ENCODE peak calls at places on chromosomes 7 and 10, in six cellular contexts. One of them, this sample, is unnamed.
A peak's percentile ranks its signal among the peaks of the same experiment; 100 is the strongest.

GRCh38 chr7:27419581-27420177 is 177.1 kb downstream of the EVX1 start:
- DNase-seq in heart left ventricle: no peak
- DNase-seq in CD8-positive, alpha-beta memory T cell: no peak
- DNase-seq in AG04450: no peak
- DNase-seq in CD8-positive, alpha-beta T cell: no peak
- DNase-seq in endothelial cell of umbilical vein: no peak
- DNase-seq in this sample: no peak

GRCh38 chr7:155930061-155930460 is 117.8 kb upstream of the SHH start:
- DNase-seq in heart left ventricle: no peak
- DNase-seq in CD8-positive, alpha-beta memory T cell: no peak
- DNase-seq in AG04450: no peak
- DNase-seq in CD8-positive, alpha-beta T cell: no peak
- DNase-seq in endothelial cell of umbilical vein: no peak
- DNase-seq in this sample: no peak

GRCh38 chr7:136267822-136268221 is 290.7 kb upstream of the MTPN start:
- DNase-seq in heart left ventricle: no peak
- DNase-seq in CD8-positive, alpha-beta memory T cell: no peak
- DNase-seq in AG04450: no peak
- DNase-seq in CD8-positive, alpha-beta T cell: no peak
- DNase-seq in endothelial cell of umbilical vein: no peak
- DNase-seq in this sample: no peak

GRCh38 chr7:14978687-14979086 is 76.1 kb upstream of the DGKB start:
- DNase-seq in heart left ventricle: no peak
- DNase-seq in CD8-positive, alpha-beta memory T cell: no peak
- DNase-seq in AG04450: no peak
- DNase-seq in CD8-positive, alpha-beta T cell: no peak
- DNase-seq in endothelial cell of umbilical vein: peak; percentile 79
- DNase-seq in this sample: no peak

GRCh38 chr7:159195926-159196325 is 51.3 kb upstream of the VIPR2 start:
- DNase-seq in heart left ventricle: no peak
- DNase-seq in CD8-positive, alpha-beta memory T cell: peak; percentile 61
- DNase-seq in AG04450: no peak
- DNase-seq in CD8-positive, alpha-beta T cell: peak; percentile 42
- DNase-seq in endothelial cell of umbilical vein: no peak
- DNase-seq in this sample: no peak

GRCh38 chr10:62054408-62054807 is 152.9 kb downstream of the ARID5B start:
- DNase-seq in heart left ventricle: no peak
- DNase-seq in CD8-positive, alpha-beta memory T cell: no peak
- DNase-seq in AG04450: no peak
- DNase-seq in CD8-positive, alpha-beta T cell: no peak
- DNase-seq in endothelial cell of umbilical vein: no peak
- DNase-seq in this sample: no peak

GRCh38 chr7:92433019-92433418 is 14.3 kb upstream of the GATAD1 start:
- DNase-seq in heart left ventricle: no peak
- DNase-seq in CD8-positive, alpha-beta memory T cell: no peak
- DNase-seq in AG04450: no peak
- DNase-seq in CD8-positive, alpha-beta T cell: no peak
- DNase-seq in endothelial cell of umbilical vein: no peak
- DNase-seq in this sample: no peak

GRCh38 chr7:140696024-140696678 is 357 bp upstream of the NDUFB2 start:
- DNase-seq in heart left ventricle: peak; percentile 97
- DNase-seq in CD8-positive, alpha-beta memory T cell: peak; percentile 95
- DNase-seq in AG04450: peak; percentile 62
- DNase-seq in CD8-positive, alpha-beta T cell: peak; percentile 94
- DNase-seq in endothelial cell of umbilical vein: no peak
- DNase-seq in this sample: peak; percentile 36

GRCh38 chr7:94303736-94304135 is 91.0 kb upstream of the COL1A2 start:
- DNase-seq in heart left ventricle: no peak
- DNase-seq in CD8-positive, alpha-beta memory T cell: no peak
- DNase-seq in AG04450: peak; percentile 62
- DNase-seq in CD8-positive, alpha-beta T cell: no peak
- DNase-seq in endothelial cell of umbilical vein: peak; percentile 55
- DNase-seq in this sample: no peak

GRCh38 chr10:25888627-25889026 is 45.4 kb upstream of the MYO3A start:
- DNase-seq in heart left ventricle: no peak
- DNase-seq in CD8-positive, alpha-beta memory T cell: no peak
- DNase-seq in AG04450: no peak
- DNase-seq in CD8-positive, alpha-beta T cell: no peak
- DNase-seq in endothelial cell of umbilical vein: no peak
- DNase-seq in this sample: no peak

GRCh38 chr10:73785721-73786511 is 510 bp downstream of the ZSWIM8 start:
- DNase-seq in heart left ventricle: peak; percentile 46
- DNase-seq in CD8-positive, alpha-beta memory T cell: peak; percentile 75
- DNase-seq in AG04450: no peak
- DNase-seq in CD8-positive, alpha-beta T cell: peak; percentile 70
- DNase-seq in endothelial cell of umbilical vein: peak; percentile 66
- DNase-seq in this sample: peak; percentile 10

GRCh38 chr10:51669041-51669440 is 30.4 kb downstream of the CSTF2T start:
- DNase-seq in heart left ventricle: no peak
- DNase-seq in CD8-positive, alpha-beta memory T cell: no peak
- DNase-seq in AG04450: no peak
- DNase-seq in CD8-positive, alpha-beta T cell: no peak
- DNase-seq in endothelial cell of umbilical vein: no peak
- DNase-seq in this sample: no peak

GRCh38 chr10:32795598-32796183 is 162.3 kb downstream of the ITGB1 start:
- DNase-seq in heart left ventricle: no peak
- DNase-seq in CD8-positive, alpha-beta memory T cell: no peak
- DNase-seq in AG04450: no peak
- DNase-seq in CD8-positive, alpha-beta T cell: no peak
- DNase-seq in endothelial cell of umbilical vein: peak; percentile 55
- DNase-seq in this sample: no peak

GRCh38 chr7:72493850-72494661 is 81.9 kb upstream of the CALN1 start:
- DNase-seq in heart left ventricle: peak; percentile 70
- DNase-seq in CD8-positive, alpha-beta memory T cell: no peak
- DNase-seq in AG04450: no peak
- DNase-seq in CD8-positive, alpha-beta T cell: peak; percentile 37
- DNase-seq in endothelial cell of umbilical vein: peak; percentile 28
- DNase-seq in this sample: peak; percentile 3

GRCh38 chr10:87692956-87693484 is 33.3 kb downstream of the PAPSS2 start:
- DNase-seq in heart left ventricle: no peak
- DNase-seq in CD8-positive, alpha-beta memory T cell: no peak
- DNase-seq in AG04450: no peak
- DNase-seq in CD8-positive, alpha-beta T cell: no peak
- DNase-seq in endothelial cell of umbilical vein: no peak
- DNase-seq in this sample: no peak
- H3K27ac ChIP-seq in heart left ventricle: no peak overlapping the region
- H3K27ac ChIP-seq in CD8-positive, alpha-beta memory T cell: no peak overlapping the region
- H3K27ac ChIP-seq in AG04450: no peak overlapping the region
- H3K27ac ChIP-seq in CD8-positive, alpha-beta T cell: no peak overlapping the region
- H3K27ac ChIP-seq in endothelial cell of umbilical vein: no peak overlapping the region
- H3K27ac ChIP-seq in this sample: no peak overlapping the region

DNA sequence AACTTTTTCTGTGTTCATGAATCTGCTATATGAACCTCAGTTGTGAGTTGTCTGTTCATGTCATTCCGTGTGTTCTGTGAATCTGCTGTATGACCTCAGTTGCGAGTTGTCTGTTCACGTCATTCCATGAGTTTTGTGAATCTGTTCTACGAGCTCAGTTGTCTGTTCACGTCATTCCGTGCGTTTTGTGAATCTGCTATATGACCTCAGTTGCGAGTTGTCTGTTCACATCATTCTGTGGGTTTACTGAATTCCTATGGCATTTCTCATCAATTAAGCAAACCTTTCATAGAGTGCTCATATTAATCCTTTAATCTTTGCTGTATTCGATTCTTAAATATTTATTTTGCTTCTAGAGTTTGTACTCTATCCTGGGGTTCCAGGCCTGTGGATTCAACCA is 150.6 kb downstream of the DIP2C start:
- DNase-seq in heart left ventricle: no peak
- DNase-seq in CD8-positive, alpha-beta memory T cell: no peak
- DNase-seq in AG04450: peak; percentile 76
- DNase-seq in CD8-positive, alpha-beta T cell: no peak
- DNase-seq in endothelial cell of umbilical vein: no peak
- DNase-seq in this sample: no peak
- H3K27ac ChIP-seq in heart left ventricle: no peak overlapping the region
- H3K27ac ChIP-seq in CD8-positive, alpha-beta memory T cell: no peak overlapping the region
- H3K27ac ChIP-seq in AG04450: no peak overlapping the region
- H3K27ac ChIP-seq in CD8-positive, alpha-beta T cell: no peak overlapping the region
- H3K27ac ChIP-seq in endothelial cell of umbilical vein: no peak overlapping the region
- H3K27ac ChIP-seq in this sample: no peak overlapping the region

DNA sequence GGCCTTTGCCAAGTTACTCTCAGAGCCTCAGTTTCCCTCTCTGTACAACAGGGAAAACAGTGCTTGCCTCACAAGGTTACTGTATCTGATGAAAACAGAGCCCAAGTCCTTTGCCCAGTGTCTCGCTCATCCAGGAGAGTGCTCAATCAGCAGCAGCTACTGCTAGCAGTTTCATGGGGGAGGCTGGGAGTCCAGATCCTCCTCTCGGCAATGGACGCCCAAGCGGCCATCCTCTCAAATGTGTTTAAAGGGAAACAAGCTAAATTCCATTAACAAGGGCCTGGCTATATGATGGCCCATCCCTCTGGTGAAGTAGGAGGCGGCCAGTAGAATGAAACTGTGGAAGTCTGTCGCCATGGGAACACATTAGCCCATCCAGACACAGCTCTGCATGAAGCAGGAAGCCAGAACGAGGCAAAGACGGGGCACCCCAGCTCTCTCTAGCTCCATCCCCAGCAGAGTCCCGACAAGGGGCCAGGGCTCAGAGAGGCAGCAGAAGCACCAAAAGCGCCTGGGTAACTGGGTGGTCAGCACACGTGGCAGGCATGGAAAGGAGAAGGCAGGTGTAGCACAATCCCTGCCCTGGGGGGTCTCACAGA is 35.2 kb downstream of the FAM53B start:
- DNase-seq in heart left ventricle: no peak
- DNase-seq in CD8-positive, alpha-beta memory T cell: peak; percentile 47
- DNase-seq in AG04450: no peak
- DNase-seq in CD8-positive, alpha-beta T cell: no peak
- DNase-seq in endothelial cell of umbilical vein: no peak
- DNase-seq in this sample: no peak
- H3K27ac ChIP-seq in heart left ventricle: no peak overlapping the region
- H3K27ac ChIP-seq in CD8-positive, alpha-beta memory T cell: peak overlapping the region; percentile 21
- H3K27ac ChIP-seq in AG04450: peak overlapping the region; percentile 11
- H3K27ac ChIP-seq in CD8-positive, alpha-beta T cell: no peak overlapping the region
- H3K27ac ChIP-seq in endothelial cell of umbilical vein: no peak overlapping the region
- H3K27ac ChIP-seq in this sample: peak overlapping the region; percentile 53

GRCh38 chr10:76337641-76338040 is 906.2 kb downstream of the LRMDA start:
- DNase-seq in heart left ventricle: no peak
- DNase-seq in CD8-positive, alpha-beta memory T cell: no peak
- DNase-seq in AG04450: peak; percentile 69
- DNase-seq in CD8-positive, alpha-beta T cell: no peak
- DNase-seq in endothelial cell of umbilical vein: peak; percentile 85
- DNase-seq in this sample: no peak
- H3K27ac ChIP-seq in heart left ventricle: no peak overlapping the region
- H3K27ac ChIP-seq in CD8-positive, alpha-beta memory T cell: no peak overlapping the region
- H3K27ac ChIP-seq in AG04450: peak overlapping the region; percentile 63
- H3K27ac ChIP-seq in CD8-positive, alpha-beta T cell: no peak overlapping the region
- H3K27ac ChIP-seq in endothelial cell of umbilical vein: peak overlapping the region; percentile 14
- H3K27ac ChIP-seq in this sample: no peak overlapping the region